ENCODE peak calls at places on chromosome 10, in seven cellular contexts. O, X, Y, V, W, Z and S are unnamed samples.

GRCh38 chr10:24039897-24040296 is 169.0 kb upstream of the KIAA1217 start:
- DNase-seq in V (no peak), Y (no peak), W (peak), X (no peak), Z (no peak), O (no peak), S (peak)

GRCh38 chr10:111084346-111085255 is 7.8 kb downstream of the ADRA2A start:
- DNase-seq in X (no peak), Y (no peak), O (no peak), Z (peak), V (no peak), W (no peak), S (no peak)

GRCh38 chr10:126013489-126014281 is 117.3 kb downstream of the FANK1 start:
- DNase-seq in Z (no peak), Y (no peak), V (no peak), W (no peak), O (peak), X (peak), S (no peak)

GRCh38 chr10:71244638-71245419 is 32.5 kb downstream of the UNC5B start:
- DNase-seq in O (no peak), Z (peak), Y (no peak), W (no peak), X (no peak), V (peak), S (no peak)

GRCh38 chr10:102869290-102870198 is at the start of gene AS3MT:
- DNase-seq in X (peak), O (no peak), W (peak), V (peak), Y (no peak), Z (no peak), S (peak)

GRCh38 chr10:110010076-110011069 is 2.6 kb downstream of the ADD3 start:
- DNase-seq in W (no peak), O (no peak), V (no peak), X (no peak), Y (peak), Z (no peak), S (no peak)

GRCh38 chr10:123506455-123506854 is 159.7 kb upstream of the GPR26 start:
- DNase-seq in Z (no peak), O (no peak), X (no peak), W (no peak), Y (no peak), V (no peak), S (no peak)

GRCh38 chr10:69335063-69335587 is 56.8 kb downstream of the HK1 start:
- DNase-seq in Z (peak), V (no peak), Y (no peak), X (no peak), O (no peak), W (peak), S (no peak)

GRCh38 chr10:103814104-103814503 is 41.3 kb downstream of the SH3PXD2A start:
- DNase-seq in Y (no peak), W (peak), O (no peak), Z (no peak), X (no peak), V (no peak), S (no peak)

GRCh38 chr10:62594093-62594520 is 210.4 kb upstream of the ADO start:
- DNase-seq in Y (peak), Z (peak), W (peak), X (peak), V (peak), O (peak), S (peak)

GRCh38 chr10:129780901-129781795 is 182.9 kb downstream of the EBF3 start:
- DNase-seq in V (no peak), X (no peak), Z (no peak), W (no peak), Y (no peak), O (no peak), S (no peak)

GRCh38 chr10:100534726-100535125 is 1.0 kb upstream of the HIF1AN start:
- DNase-seq in W (no peak), O (no peak), X (no peak), V (no peak), Y (no peak), Z (no peak), S (no peak)

DNA sequence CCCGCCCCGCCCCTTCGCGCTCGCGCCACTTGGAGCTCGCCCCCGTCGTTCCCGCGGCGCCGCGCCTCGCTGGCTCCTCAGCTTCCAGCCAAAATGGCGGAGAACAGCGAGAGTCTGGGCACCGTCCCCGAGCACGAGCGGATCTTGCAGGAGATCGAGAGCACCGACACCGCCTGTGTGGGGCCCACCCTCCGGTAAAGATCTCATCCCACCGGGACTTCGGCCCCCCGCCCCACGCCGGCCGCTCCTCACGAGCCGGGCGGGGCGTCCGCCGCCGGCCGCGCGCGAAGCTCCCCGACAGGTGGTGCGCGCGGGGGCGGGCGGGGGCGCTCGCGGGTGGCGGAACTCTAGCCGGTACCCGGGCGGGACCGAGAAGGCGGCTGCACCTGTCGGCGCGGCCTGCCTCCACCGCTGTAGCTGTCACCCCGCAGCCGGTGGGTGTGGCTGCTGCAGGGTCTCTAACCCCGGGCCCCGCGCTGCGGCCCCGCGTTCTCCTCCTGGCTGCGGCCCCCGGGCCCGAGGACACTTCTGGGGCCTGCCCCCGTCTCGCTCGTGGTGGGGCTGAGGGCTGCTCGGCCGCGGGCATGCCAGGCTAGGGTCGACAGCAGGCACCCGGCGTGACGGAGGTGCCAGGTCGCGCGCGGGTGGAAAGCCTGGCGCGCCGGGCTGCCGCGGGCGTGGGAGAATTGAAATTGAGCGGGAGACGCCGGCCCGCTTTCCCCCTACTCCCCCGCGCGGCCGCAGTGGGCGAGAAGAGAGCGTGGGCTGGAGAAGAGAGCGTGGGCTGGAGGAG is at the start of gene EXOC6:
- DNase-seq in W (peak), X (peak), O (no peak), Y (peak), V (peak), Z (peak), S (peak)
- TF ChIP-seq POLR2A in W (no peak), X (peak), O (peak), Y (peak), V (no peak), Z (peak), S (peak)

GRCh38 chr10:3936422-3937040 is 151.5 kb upstream of the KLF6 start:
- DNase-seq in X (no peak), Y (no peak), V (no peak), Z (no peak), W (peak), O (no peak), S (no peak)

GRCh38 chr10:3935933-3936359 is 150.9 kb upstream of the KLF6 start:
- DNase-seq in Y (no peak), V (peak), O (no peak), Z (peak), W (peak), X (no peak), S (peak)

GRCh38 chr10:3932597-3933380 is 147.8 kb upstream of the KLF6 start:
- DNase-seq in W (no peak), Z (no peak), V (no peak), Y (no peak), O (no peak), X (no peak), S (no peak)

GRCh38 chr10:3933733-3934132 is 148.7 kb upstream of the KLF6 start:
- DNase-seq in V (no peak), O (no peak), Z (no peak), X (no peak), W (no peak), Y (no peak), S (no peak)

GRCh38 chr10:3935141-3935540 is 150.1 kb upstream of the KLF6 start:
- DNase-seq in Z (peak), W (no peak), O (no peak), Y (peak), V (peak), X (no peak), S (peak)
- H3K4me3 ChIP-seq in Z (peak), W (no peak), O (no peak), Y (no peak), V (peak), X (no peak), S (no peak)

GRCh38 chr10:113854757-113855626 is 531 bp downstream of the NHLRC2 start:
- DNase-seq in X (peak), V (peak), Y (no peak), O (no peak), Z (peak), W (peak), S (peak)
- TF ChIP-seq POLR2A in X (peak), V (no peak), Y (peak), O (peak), Z (peak), W (peak), S (peak)

DNA sequence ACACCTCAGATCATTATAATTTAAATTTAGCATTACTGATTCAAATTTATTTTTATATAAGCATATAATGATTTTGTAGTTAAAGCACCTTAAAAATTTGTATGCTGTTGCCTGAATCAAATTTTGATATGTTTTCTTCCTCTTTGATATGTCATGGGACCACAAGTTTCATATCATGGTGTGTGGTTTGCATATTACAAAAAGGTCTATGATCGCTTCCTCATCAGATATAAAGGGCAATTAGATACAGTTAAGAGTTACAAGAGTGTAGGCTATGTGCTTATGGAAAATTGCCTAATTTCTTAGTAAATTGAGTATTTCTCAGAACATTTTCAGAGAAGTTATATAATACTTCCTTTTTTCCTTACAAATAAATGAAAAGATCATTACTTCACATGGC is 22.2 kb downstream of the MRC1 start:
- DNase-seq in Z (no peak), V (no peak), W (no peak), O (no peak), Y (no peak), X (no peak), S (no peak)
- H3K4me3 ChIP-seq in Z (no peak), V (no peak), W (no peak), O (no peak), Y (no peak), X (no peak), S (no peak)

DNA sequence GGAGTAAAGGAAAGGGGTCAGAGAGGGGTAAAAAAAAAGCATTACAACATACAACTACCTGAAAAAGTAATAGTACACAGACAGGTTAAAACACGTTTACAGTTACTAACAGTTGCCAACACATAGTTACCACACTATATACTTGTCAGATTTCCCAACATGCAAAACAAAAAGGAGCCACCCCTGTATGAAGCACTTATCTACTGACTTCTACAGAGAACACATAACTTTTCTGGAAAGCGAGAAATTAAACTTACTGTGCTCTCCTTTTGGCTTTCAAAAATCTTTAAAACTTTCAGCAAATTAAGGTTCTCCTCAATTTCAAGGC is 2.1 kb downstream of the ABI1 start:
- DNase-seq in Z (no peak), X (no peak), O (no peak), Y (no peak), W (no peak), V (peak), S (no peak)
- TF ChIP-seq POLR2A in Z (no peak), X (no peak), O (no peak), Y (no peak), W (no peak), V (peak), S (no peak)

GRCh38 chr10:52071814-52072213 is 242.3 kb upstream of the DKK1 start:
- DNase-seq in Z (no peak), V (no peak), O (no peak), Y (no peak), X (no peak), W (no peak), S (no peak)
- H3K4me3 ChIP-seq in Z (no peak), V (no peak), O (no peak), Y (no peak), X (no peak), W (no peak), S (no peak)

GRCh38 chr10:97497572-97498075 is 598 bp downstream of the MMS19 start:
- DNase-seq in Z (peak), W (peak), O (no peak), Y (peak), X (peak), V (peak), S (peak)
- TF ChIP-seq POLR2A in Z (no peak), W (no peak), O (peak), Y (peak), X (peak), V (no peak), S (no peak)

DNA sequence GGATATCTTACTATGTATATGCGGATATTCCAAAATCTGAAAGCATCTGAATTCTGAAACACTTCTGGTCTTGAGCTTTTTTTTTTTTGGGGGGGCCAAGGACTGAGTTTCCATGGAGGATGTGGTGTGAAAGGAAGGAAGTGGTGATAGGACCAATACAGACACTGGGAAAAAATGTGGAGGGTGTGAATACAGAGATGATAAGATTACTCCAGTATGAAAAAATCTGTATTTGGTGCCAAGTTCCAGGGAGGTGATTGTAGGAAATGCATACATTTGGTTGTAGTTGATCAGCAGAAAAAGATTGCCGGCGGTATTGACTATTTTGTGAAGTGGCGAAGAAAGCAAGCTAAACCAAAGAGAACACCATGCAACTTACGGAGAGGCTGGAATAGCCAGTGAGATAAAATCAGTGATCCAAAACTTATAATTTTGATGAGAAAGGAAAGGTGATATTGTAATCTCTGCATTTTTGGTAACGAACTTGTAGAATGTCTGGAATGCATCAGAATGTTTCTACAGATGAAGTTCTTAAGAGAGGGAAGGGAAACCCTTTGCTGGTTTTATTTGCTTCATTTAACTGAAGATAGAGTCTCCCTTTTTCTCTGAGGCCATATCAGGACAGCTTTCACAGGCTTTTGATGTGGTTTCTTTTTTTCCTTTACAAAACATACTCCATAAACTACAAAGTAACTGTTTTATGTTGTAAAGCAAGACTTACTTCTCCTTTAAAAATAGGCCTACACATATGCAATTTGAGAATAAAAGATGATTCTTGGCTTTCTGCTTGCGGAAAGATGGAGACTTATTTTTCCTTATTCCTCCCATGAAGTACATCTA is 6.0 kb downstream of the WDR37 start:
- DNase-seq in W (no peak), V (no peak), X (no peak), O (no peak), Y (no peak), Z (no peak), S (no peak)
- H3K4me3 ChIP-seq in W (no peak), V (no peak), X (no peak), O (no peak), Y (no peak), Z (no peak), S (no peak)

DNA sequence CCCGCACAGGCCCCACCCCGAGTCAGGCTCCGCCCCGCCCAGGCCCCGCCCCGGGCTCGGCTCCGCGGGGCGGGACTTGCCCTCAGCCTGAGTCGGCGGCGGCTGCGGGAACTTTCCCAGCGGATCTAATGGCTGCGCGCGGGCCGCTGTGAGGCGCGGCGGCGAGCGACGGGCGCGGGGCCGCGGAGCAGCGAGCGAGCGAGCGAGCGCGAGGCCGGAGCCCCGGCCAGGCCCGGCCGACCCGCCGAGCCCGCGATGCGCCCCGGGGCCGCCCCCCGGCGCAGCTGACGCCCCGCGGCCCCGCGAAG is at the start of gene INPP5A:
- DNase-seq in X (no peak), V (no peak), Y (no peak), W (no peak), Z (no peak), O (no peak), S (no peak)
- TF ChIP-seq POLR2A in X (peak), V (peak), Y (peak), W (peak), Z (peak), O (peak), S (peak)